ENCODE peak calls at places on chromosomes 4 and X, in four cellular contexts. L is HCT116, B is K562, H is Panc1. S is an unnamed sample.

GRCh38 chrX:123993326-123993725 is 31.8 kb downstream of the STAG2 start:
- DNase-seq in L (no peak), B (no peak), H (no peak), S (no peak)

GRCh38 chr4:98343640-98344039 is 82.5 kb downstream of the RAP1GDS1 start:
- DNase-seq in L (no peak), B (no peak), H (no peak), S (no peak)

GRCh38 chrX:22047470-22047869 is 15.3 kb downstream of the PHEX start:
- DNase-seq in L (no peak), B (no peak), H (no peak), S (no peak)

GRCh38 chr4:172692701-172693100 is 475.9 kb upstream of the GALNT7 start:
- DNase-seq in L (no peak), B (no peak), H (no peak), S (no peak)

GRCh38 chr4:159137176-159137575 is 34.3 kb downstream of the RAPGEF2 start:
- DNase-seq in L (no peak), B (no peak), H (no peak), S (no peak)

GRCh38 chrX:123336666-123337065 is 152.6 kb downstream of the GRIA3 start:
- DNase-seq in L (no peak), B (no peak), H (no peak), S (no peak)

GRCh38 chr4:107035711-107036601 is at the start of gene DKK2:
- DNase-seq in L (no peak), B (no peak), H (no peak), S (no peak)

GRCh38 chrX:132716006-132716405 is 227.2 kb upstream of the MBNL3 start:
- DNase-seq in L (no peak), B (no peak), H (no peak), S (no peak)

GRCh38 chr4:108320066-108320465 is 151.3 kb upstream of the LEF1 start:
- DNase-seq in L (no peak), B (no peak), H (no peak), S (no peak)

GRCh38 chr4:119587796-119588195 is 40.8 kb downstream of the PDE5A start:
- DNase-seq in L (no peak), B (no peak), H (no peak), S (no peak)

GRCh38 chrX:57074458-57074857 is 46.9 kb downstream of the SPIN2B start:
- DNase-seq in L (no peak), B (no peak), H (no peak), S (no peak)

GRCh38 chr4:170008376-170008775 is 17.8 kb downstream of the MFAP3L start:
- DNase-seq in L (no peak), B (no peak), H (no peak), S (no peak)

GRCh38 chr4:33709247-33709646 is 2535.1 kb downstream of the ARAP2 start:
- DNase-seq in L (no peak), B (no peak), H (no peak), S (no peak)

GRCh38 chr4:1238676-1239000 is 10.3 kb downstream of the CTBP1 start:
- DNase-seq in L (no peak), B (no peak), H (no peak), S (no peak)

GRCh38 chr4:143381171-143382118 is 44.8 kb downstream of the GAB1 start:
- DNase-seq in L (no peak), B (no peak), H (no peak), S (no peak)

GRCh38 chrX:103817502-103817901 is 14.6 kb downstream of the RAB9B start:
- DNase-seq in L (peak), B (peak), H (peak), S (peak)

GRCh38 chr4:93000914-93001313 is 697.1 kb downstream of the GRID2 start:
- DNase-seq in L (no peak), B (no peak), H (no peak), S (no peak)

GRCh38 chr4:107857741-107858140 is 33.0 kb downstream of the SGMS2 start:
- DNase-seq in L (no peak), B (no peak), H (no peak), S (no peak)

GRCh38 chr4:3783691-3784306 is 17.6 kb downstream of the ADRA2C start:
- DNase-seq in L (no peak), B (peak), H (no peak), S (no peak)

GRCh38 chrX:150907474-150907873 is 9.0 kb upstream of the CD99L2 start:
- DNase-seq in L (no peak), B (no peak), H (no peak), S (no peak)

GRCh38 chrX:6959006-6959405 is 188.5 kb upstream of the STS start:
- DNase-seq in L (no peak), B (no peak), H (no peak), S (no peak)

GRCh38 chr4:10416441-10416840 is 40.8 kb downstream of the ZNF518B start:
- DNase-seq in L (no peak), B (no peak), H (no peak), S (no peak)

GRCh38 chr4:73759357-73759756 is 19.0 kb downstream of the CXCL8 start:
- DNase-seq in L (no peak), B (no peak), H (no peak), S (no peak)

GRCh38 chrX:42107495-42108139 is 184.3 kb upstream of the CASK start:
- DNase-seq in L (no peak), B (no peak), H (no peak), S (no peak)

GRCh38 chr4:158856852-158857251 is 88.0 kb downstream of the FNIP2 start:
- DNase-seq in L (peak), B (no peak), H (no peak), S (peak)

GRCh38 chrX:153494541-153495361 is at the start of gene BGN:
- DNase-seq in L (no peak), B (peak), H (no peak), S (peak)

GRCh38 chr4:80266902-80267380 is 477 bp downstream of the FGF5 start:
- DNase-seq in L (no peak), B (peak), H (no peak), S (no peak)

GRCh38 chr4:164204434-164204833 is 549.5 kb upstream of the SMIM31 start:
- DNase-seq in L (peak), B (no peak), H (peak), S (peak)

GRCh38 chr4:18422685-18423084 is 401.1 kb upstream of the LCORL start:
- DNase-seq in L (no peak), B (no peak), H (no peak), S (no peak)

GRCh38 chr4:168515222-168516011 is 18.6 kb downstream of the PALLD start:
- DNase-seq in L (no peak), B (no peak), H (no peak), S (no peak)

GRCh38 chrX:12239356-12240082 is 101.2 kb downstream of the FRMPD4 start:
- DNase-seq in L (no peak), B (no peak), H (no peak), S (no peak)

GRCh38 chrX:78199851-78200250 is 60.4 kb upstream of the TAF9B start:
- DNase-seq in L (peak), B (peak), H (no peak), S (peak)

GRCh38 chrX:19334945-19335626 is 8.6 kb upstream of the PDHA1 start:
- DNase-seq in L (peak), B (peak), H (no peak), S (peak)

GRCh38 chr4:60133414-60133813 is 1066.7 kb upstream of the ADGRL3 start:
- DNase-seq in L (no peak), B (no peak), H (no peak), S (no peak)

GRCh38 chr4:165612936-165613335 is 234.1 kb downstream of the CPE start:
- DNase-seq in L (no peak), B (no peak), H (no peak), S (no peak)

GRCh38 chr4:133800966-133801365 is 400.6 kb downstream of the PABPC4L start:
- DNase-seq in L (no peak), B (no peak), H (no peak), S (no peak)

GRCh38 chr4:133801858-133802257 is 399.7 kb downstream of the PABPC4L start:
- DNase-seq in L (no peak), B (no peak), H (no peak), S (no peak)

GRCh38 chr4:133799916-133800315 is 401.7 kb downstream of the PABPC4L start:
- DNase-seq in L (no peak), B (no peak), H (no peak), S (no peak)

GRCh38 chr4:133808151-133808550 is 393.4 kb downstream of the PABPC4L start:
- DNase-seq in L (no peak), B (no peak), H (no peak), S (no peak)

DNA sequence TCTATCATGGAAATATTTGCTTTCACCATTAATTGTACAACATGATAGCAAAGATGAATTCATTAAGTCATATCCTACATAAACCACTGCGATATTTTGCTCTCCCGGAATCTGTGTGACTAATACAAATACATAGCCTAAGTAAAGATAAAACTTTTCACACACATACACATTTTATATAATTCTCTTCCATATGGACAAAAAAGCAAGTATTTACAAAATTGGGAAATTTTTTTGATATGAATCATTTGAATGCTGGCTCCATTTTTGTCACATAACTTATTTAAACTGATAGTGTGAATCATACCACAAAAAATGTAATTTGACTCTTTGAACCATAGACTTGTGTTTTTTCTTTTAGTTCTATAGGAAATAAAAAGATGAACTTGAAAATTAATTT is 398.8 kb downstream of the PABPC4L start:
- DNase-seq in L (no peak), B (no peak), H (no peak), S (no peak)
- TF ChIP-seq TCF7L2 in L (no peak), B (no peak), H (no peak), S (no peak)

GRCh38 chr4:7059673-7060072 is 8.2 kb downstream of the GRPEL1 start:
- DNase-seq in L (no peak), B (no peak), H (no peak), S (no peak)
- TF ChIP-seq TCF7L2 in L (no peak), B (no peak), H (no peak), S (no peak)

DNA sequence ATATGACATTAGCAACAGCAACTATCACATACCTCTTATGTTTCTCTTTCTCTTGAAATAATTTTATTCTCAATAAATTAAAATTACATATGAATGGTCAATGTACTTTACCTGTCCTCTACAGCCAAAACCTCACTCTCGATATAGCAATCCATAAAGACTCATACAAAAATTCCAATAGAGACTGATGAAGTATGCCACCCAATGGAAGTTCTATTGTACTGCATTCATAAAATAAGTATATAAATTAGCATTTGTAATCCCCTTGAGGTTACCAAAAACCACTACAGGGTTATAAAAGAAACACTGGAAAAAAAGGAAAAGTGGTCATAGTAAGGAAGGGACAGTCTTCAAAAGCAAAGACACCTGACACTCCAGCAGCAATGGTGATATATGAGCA is 32.8 kb downstream of the CLDN2 start:
- DNase-seq in L (no peak), B (no peak), H (no peak), S (no peak)
- TF ChIP-seq TCF7L2 in L (no peak), B (no peak), H (no peak), S (no peak)

GRCh38 chrX:129781134-129782014 is 1.6 kb downstream of the SASH3 start:
- DNase-seq in L (no peak), B (no peak), H (no peak), S (no peak)
- TF ChIP-seq TCF7L2 in L (no peak), B (no peak), H (no peak), S (no peak)

GRCh38 chr4:109562457-109563237 is 2.6 kb downstream of the MCUB start:
- DNase-seq in L (no peak), B (no peak), H (no peak), S (no peak)
- TF ChIP-seq TCF7L2 in L (no peak), B (no peak), H (no peak), S (no peak)

GRCh38 chr4:94978904-94979303 is 221.1 kb downstream of the BMPR1B start:
- DNase-seq in L (no peak), B (no peak), H (no peak), S (no peak)
- TF ChIP-seq TCF7L2 in L (no peak), B (no peak), H (no peak), S (no peak)

GRCh38 chr4:125726121-125726520 is 411.4 kb downstream of the FAT4 start:
- DNase-seq in L (no peak), B (no peak), H (no peak), S (no peak)

GRCh38 chr4:125727931-125728330 is 413.2 kb downstream of the FAT4 start:
- DNase-seq in L (no peak), B (no peak), H (no peak), S (no peak)

GRCh38 chr4:125734504-125734903 is 419.7 kb downstream of the FAT4 start:
- DNase-seq in L (no peak), B (no peak), H (no peak), S (no peak)

GRCh38 chr4:125732682-125733081 is 417.9 kb downstream of the FAT4 start:
- DNase-seq in L (no peak), B (no peak), H (no peak), S (no peak)

GRCh38 chr4:125728568-125728967 is 413.8 kb downstream of the FAT4 start:
- DNase-seq in L (no peak), B (no peak), H (peak), S (no peak)
- TF ChIP-seq TCF7L2 in L (no peak), B (no peak), H (no peak), S (no peak)

DNA sequence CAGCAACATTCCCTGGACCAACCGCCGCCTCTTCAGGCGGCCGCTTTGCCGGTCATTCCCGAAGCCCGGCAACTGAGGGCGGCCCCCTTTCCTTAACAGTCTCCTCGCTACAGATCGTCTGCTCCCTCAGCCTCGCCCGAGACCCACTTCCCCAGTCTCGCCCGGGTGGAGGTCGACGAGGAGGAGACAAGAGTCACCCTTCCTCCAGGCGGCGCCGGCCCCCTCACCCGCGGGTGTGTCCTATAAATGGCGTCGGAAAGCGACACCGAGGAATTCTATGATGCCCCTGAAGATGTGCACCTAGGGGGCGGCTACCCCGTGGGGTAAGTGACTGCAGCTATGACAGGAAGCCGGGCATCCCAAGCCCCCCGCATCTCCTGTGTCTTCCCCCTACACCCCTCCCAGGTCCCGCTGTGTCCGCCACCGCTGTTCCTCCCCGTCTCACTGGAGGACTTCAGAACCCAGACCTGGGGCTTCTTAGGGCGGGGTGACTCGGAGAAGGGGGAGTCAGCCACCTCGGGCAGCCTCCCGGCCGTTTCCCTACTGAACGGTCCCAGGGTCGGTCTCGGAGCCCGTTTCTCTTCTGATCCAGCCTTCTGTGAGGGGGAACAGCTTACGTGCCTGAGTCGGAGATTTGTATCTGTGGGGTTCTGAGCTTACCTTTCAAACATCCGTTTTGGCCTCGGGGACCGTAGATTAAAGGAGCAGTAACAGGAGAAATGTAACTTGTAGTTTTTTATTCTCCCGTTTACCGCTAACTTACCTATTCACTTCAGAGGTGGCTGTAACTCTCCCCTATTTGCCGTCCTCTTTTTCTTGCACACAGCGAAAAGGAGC is 570 bp downstream of the WDR44 start:
- DNase-seq in L (no peak), B (peak), H (no peak), S (peak)
- TF ChIP-seq TCF7L2 in L (no peak), B (no peak), H (no peak), S (no peak)

GRCh38 chrX:9354918-9355317 is 109.9 kb upstream of the TBL1X start:
- DNase-seq in L (no peak), B (no peak), H (no peak), S (no peak)

GRCh38 chrX:9352243-9352642 is 112.6 kb upstream of the TBL1X start:
- DNase-seq in L (no peak), B (no peak), H (no peak), S (no peak)

GRCh38 chrX:9352683-9353430 is 112.0 kb upstream of the TBL1X start:
- DNase-seq in L (no peak), B (peak), H (no peak), S (peak)

GRCh38 chrX:9351112-9351511 is 113.7 kb upstream of the TBL1X start:
- DNase-seq in L (no peak), B (no peak), H (no peak), S (no peak)

DNA sequence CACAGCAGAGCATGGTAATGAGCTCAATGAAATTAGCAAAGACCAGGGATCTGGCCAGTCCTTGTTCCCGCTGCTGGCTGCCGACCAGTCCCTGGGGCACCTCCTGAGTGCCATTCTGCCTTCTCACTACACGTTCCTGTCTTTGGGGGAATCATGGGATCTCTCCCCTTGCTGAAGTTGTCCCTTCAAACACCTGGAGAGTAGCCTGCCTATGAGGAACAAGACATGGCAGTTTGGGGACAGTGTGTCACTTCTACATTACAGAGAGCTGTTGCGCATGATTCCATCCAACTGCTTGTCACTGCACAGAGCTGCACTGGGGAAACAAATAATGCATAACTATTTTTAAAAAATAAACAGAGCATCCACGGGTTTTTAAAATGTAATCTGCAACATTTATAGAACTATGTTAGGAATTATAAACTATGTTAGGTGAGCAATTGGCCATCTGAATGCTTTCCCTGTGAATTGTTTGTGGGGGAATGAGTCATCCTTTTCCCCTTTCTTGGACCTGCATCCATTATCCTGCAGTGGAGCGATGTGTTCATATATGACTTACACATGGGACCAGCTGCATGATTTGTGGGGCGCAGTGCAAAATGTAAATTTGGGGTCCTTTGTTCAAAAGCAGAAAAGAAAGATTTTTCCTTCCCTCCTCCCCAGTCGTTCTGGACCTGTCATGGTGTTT is 115.1 kb upstream of the TBL1X start:
- DNase-seq in L (no peak), B (no peak), H (no peak), S (no peak)
- TF ChIP-seq TCF7L2 in L (no peak), B (no peak), H (no peak), S (no peak)